ENCODE peak calls at places on chromosomes 3 and 15, in nine cellular contexts. J is IMR-90, Z is GM12865, R is foreskin fibroblast, Q is kidney epithelial cell, C is colonic mucosa, T is A549, M is upper lobe of right lung, O is H1. E is an unnamed sample.

GRCh38 chr15:100951965-100952364 is 32.8 kb downstream of the LRRK1 start:
- DNase-seq in J (no peak), Z (no peak), R (no peak), Q (no peak), C (no peak), T (no peak), M (no peak), O (no peak), E (no peak)

GRCh38 chr3:29827756-29828155 is 546.9 kb downstream of the RBMS3 start:
- DNase-seq in J (peak), Z (no peak), R (peak), Q (no peak), C (no peak), T (no peak), M (no peak), O (no peak), E (no peak)

GRCh38 chr3:77648214-77648613 is 608.3 kb downstream of the ROBO2 start:
- DNase-seq in J (no peak), Z (no peak), R (no peak), Q (no peak), C (no peak), T (no peak), M (no peak), O (no peak), E (no peak)

GRCh38 chr3:191263365-191263764 is 64.3 kb downstream of the OSTN start:
- DNase-seq in J (no peak), Z (no peak), R (no peak), Q (no peak), C (no peak), T (no peak), M (no peak), O (no peak), E (no peak)

GRCh38 chr15:60751985-60752952 is 273.3 kb upstream of the ICE2 start:
- DNase-seq in J (peak), Z (no peak), R (peak), Q (no peak), C (peak), T (no peak), M (no peak), O (no peak), E (peak)

GRCh38 chr3:71579934-71580318 is 3.6 kb downstream of the FOXP1 start:
- DNase-seq in J (peak), Z (no peak), R (no peak), Q (no peak), C (peak), T (peak), M (no peak), O (no peak), E (peak)

GRCh38 chr15:71784719-71785118 is 25.6 kb upstream of the NR2E3 start:
- DNase-seq in J (no peak), Z (no peak), R (no peak), Q (no peak), C (no peak), T (no peak), M (no peak), O (peak), E (no peak)

GRCh38 chr3:124526601-124527000 is 203.7 kb upstream of the UMPS start:
- DNase-seq in J (no peak), Z (no peak), R (no peak), Q (no peak), C (no peak), T (no peak), M (no peak), O (no peak), E (no peak)

GRCh38 chr3:192169332-192169915 is 557.9 kb downstream of the FGF12 start:
- DNase-seq in J (no peak), Z (no peak), R (no peak), Q (no peak), C (no peak), T (no peak), M (no peak), O (no peak), E (peak)

GRCh38 chr15:41930221-41930866 is 36.5 kb upstream of the SPTBN5 start:
- DNase-seq in J (peak), Z (peak), R (peak), Q (peak), C (peak), T (peak), M (peak), O (no peak), E (peak)

GRCh38 chr15:58546066-58546591 is 114.3 kb downstream of the LIPC start:
- DNase-seq in J (no peak), Z (no peak), R (no peak), Q (no peak), C (no peak), T (no peak), M (peak), O (no peak), E (no peak)

GRCh38 chr3:177820683-177821316 is 623.5 kb upstream of the TBL1XR1 start:
- DNase-seq in J (peak), Z (peak), R (peak), Q (no peak), C (no peak), T (no peak), M (no peak), O (no peak), E (peak)

GRCh38 chr3:177817746-177818145 is 620.5 kb upstream of the TBL1XR1 start:
- DNase-seq in J (no peak), Z (no peak), R (no peak), Q (no peak), C (no peak), T (no peak), M (no peak), O (no peak), E (no peak)

GRCh38 chr3:177813322-177813721 is 616.0 kb upstream of the TBL1XR1 start:
- DNase-seq in J (peak), Z (no peak), R (no peak), Q (no peak), C (no peak), T (peak), M (no peak), O (no peak), E (no peak)

GRCh38 chr3:177818712-177819111 is 621.4 kb upstream of the TBL1XR1 start:
- DNase-seq in J (no peak), Z (no peak), R (no peak), Q (no peak), C (no peak), T (no peak), M (no peak), O (no peak), E (no peak)

GRCh38 chr3:177816667-177817208 is 619.5 kb upstream of the TBL1XR1 start:
- DNase-seq in J (peak), Z (no peak), R (peak), Q (peak), C (no peak), T (peak), M (no peak), O (no peak), E (peak)
- TF ChIP-seq CTCF in J (no peak), Z (no peak), R (no peak), Q (peak), C (no peak), T (peak), M (no peak), O (no peak), E (peak)

GRCh38 chr3:38107911-38108648 is 28.8 kb downstream of the ACAA1 start:
- DNase-seq in J (no peak), Z (no peak), R (no peak), Q (no peak), C (no peak), T (no peak), M (no peak), O (no peak), E (no peak)
- H3K4me3 ChIP-seq in J (no peak), Z (no peak), R (no peak), Q (no peak), C (no peak), T (no peak), M (no peak), O (no peak), E (no peak)

GRCh38 chr3:11452312-11452711 is 180.1 kb downstream of the ATG7 start:
- DNase-seq in J (no peak), Z (no peak), R (no peak), Q (no peak), C (no peak), T (no peak), M (no peak), O (no peak), E (no peak)

GRCh38 chr3:11452988-11453847 is 181.0 kb downstream of the ATG7 start:
- DNase-seq in J (peak), Z (no peak), R (peak), Q (peak), C (no peak), T (no peak), M (no peak), O (no peak), E (peak)

GRCh38 chr3:11445883-11446282 is 173.7 kb downstream of the ATG7 start:
- DNase-seq in J (peak), Z (no peak), R (peak), Q (no peak), C (no peak), T (no peak), M (no peak), O (no peak), E (peak)

GRCh38 chr3:11447584-11448200 is 175.5 kb downstream of the ATG7 start:
- DNase-seq in J (no peak), Z (no peak), R (no peak), Q (no peak), C (no peak), T (no peak), M (no peak), O (no peak), E (no peak)
- TF ChIP-seq CTCF in J (no peak), Z (no peak), R (no peak), Q (no peak), C (no peak), T (no peak), M (no peak), O (no peak), E (no peak)

GRCh38 chr3:31980530-31981205 is 394 bp downstream of the OSBPL10 start:
- DNase-seq in J (peak), Z (peak), R (peak), Q (no peak), C (peak), T (peak), M (peak), O (peak), E (no peak)

GRCh38 chr3:31976302-31976701 is 4.8 kb downstream of the OSBPL10 start:
- DNase-seq in J (no peak), Z (no peak), R (no peak), Q (no peak), C (no peak), T (no peak), M (no peak), O (no peak), E (no peak)

GRCh38 chr3:31978553-31978952 is 2.5 kb downstream of the OSBPL10 start:
- DNase-seq in J (no peak), Z (no peak), R (no peak), Q (no peak), C (no peak), T (peak), M (no peak), O (no peak), E (no peak)

GRCh38 chr3:31979006-31979697 is 1.9 kb downstream of the OSBPL10 start:
- DNase-seq in J (no peak), Z (peak), R (no peak), Q (no peak), C (no peak), T (no peak), M (no peak), O (no peak), E (no peak)

DNA sequence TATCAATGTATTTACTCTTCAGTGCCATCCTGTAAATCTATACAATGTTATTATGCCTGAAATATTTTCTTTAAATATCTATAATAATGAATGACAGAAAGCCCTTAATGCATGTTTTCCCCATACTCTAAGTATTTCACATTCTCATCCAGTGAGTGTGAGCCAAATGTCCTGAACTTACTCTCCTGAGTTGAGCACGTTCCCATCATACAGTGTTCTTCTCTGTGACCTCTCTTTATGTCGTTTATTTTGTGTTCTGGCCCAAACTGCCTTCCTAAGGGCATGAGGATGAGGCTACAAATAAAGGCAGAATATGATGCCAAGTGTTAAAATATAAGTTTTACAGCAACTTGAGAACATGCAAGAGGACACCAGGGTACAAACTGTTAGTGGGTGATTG is 3.3 kb downstream of the OSBPL10 start:
- DNase-seq in J (no peak), Z (no peak), R (no peak), Q (no peak), C (no peak), T (no peak), M (no peak), O (no peak), E (no peak)
- H3K4me3 ChIP-seq in J (no peak), Z (no peak), R (no peak), Q (no peak), C (no peak), T (no peak), M (no peak), O (no peak), E (no peak)

GRCh38 chr3:194296832-194297666 is 54.1 kb downstream of the CPN2 start:
- DNase-seq in J (no peak), Z (no peak), R (no peak), Q (no peak), C (no peak), T (no peak), M (peak), O (peak), E (no peak)

GRCh38 chr3:194300936-194301335 is 50.2 kb downstream of the CPN2 start:
- DNase-seq in J (no peak), Z (no peak), R (no peak), Q (no peak), C (no peak), T (no peak), M (peak), O (no peak), E (no peak)

GRCh38 chr3:194301730-194302129 is 49.4 kb downstream of the CPN2 start:
- DNase-seq in J (no peak), Z (no peak), R (no peak), Q (no peak), C (no peak), T (no peak), M (peak), O (no peak), E (no peak)

GRCh38 chr3:194298331-194299227 is 52.5 kb downstream of the CPN2 start:
- DNase-seq in J (no peak), Z (no peak), R (no peak), Q (no peak), C (no peak), T (no peak), M (peak), O (no peak), E (no peak)

GRCh38 chr3:194300392-194300758 is 50.8 kb downstream of the CPN2 start:
- DNase-seq in J (peak), Z (no peak), R (peak), Q (no peak), C (peak), T (no peak), M (peak), O (no peak), E (peak)
- TF ChIP-seq CTCF in J (no peak), Z (no peak), R (no peak), Q (peak), C (no peak), T (no peak), M (no peak), O (peak), E (peak)

E was measured in astrocyte of the cerebellum.